ENCODE peak calls at places on chromosomes 7 and 10, in seven cellular contexts. O is right cardiac atrium; F is ovary; B is adipocyte; H is renal cortical epithelial cell; Z is activated T-helper 1 cell treated with anti-CD3 and anti-CD28 coated beads, Interleukin-12 subunit alpha, Interleukin-12 subunit beta, Interleukin-2, Interleukin-4 antibody, amounts not matched to agents 30 ng/mL and 10 ng/mL and 1 ng/mL, durations not matched to agents 14 hours and 24 hours and 36 hours; L is RWPE1. E is an unnamed sample.
A peak's percentile ranks its signal among the peaks of the same experiment; 100 is the strongest.

GRCh38 chr7:148264933-148265557 is 325.5 kb upstream of the C7orf33 start:
- DNase-seq in O (no peak), F (no peak), B (peak; percentile 58), H (peak; percentile 45), Z (no peak), L (peak; percentile 26), E (no peak)

GRCh38 chr10:96501985-96502384 is 11.7 kb downstream of the TLL2 start:
- DNase-seq in O (no peak), F (no peak), B (no peak), H (peak; percentile 88), Z (no peak), L (peak; percentile 87), E (no peak)

GRCh38 chr10:26214004-26214403 is 2.6 kb upstream of the GAD2 start:
- DNase-seq in O (no peak), F (no peak), B (no peak), H (no peak), Z (no peak), L (no peak), E (no peak)

GRCh38 chr7:117375380-117375779 is 51.9 kb downstream of the ASZ1 start:
- DNase-seq in O (no peak), F (no peak), B (peak; percentile 24), H (peak; percentile 8), Z (no peak), L (no peak), E (no peak)

GRCh38 chr7:115805458-115805857 is 225.1 kb downstream of the TFEC start:
- DNase-seq in O (no peak), F (no peak), B (no peak), H (no peak), Z (no peak), L (peak; percentile 4), E (no peak)

GRCh38 chr7:21912305-21912704 is 33.4 kb downstream of the CDCA7L start:
- DNase-seq in O (peak; percentile 55), F (peak; percentile 59), B (peak; percentile 67), H (no peak), Z (no peak), L (no peak), E (no peak)

GRCh38 chr10:133455611-133456031 is 1.9 kb downstream of the SCART1 start:
- DNase-seq in O (no peak), F (no peak), B (no peak), H (no peak), Z (no peak), L (no peak), E (no peak)

GRCh38 chr10:127069436-127069835 is 127.0 kb downstream of the INSYN2A start:
- DNase-seq in O (no peak), F (no peak), B (no peak), H (no peak), Z (no peak), L (no peak), E (no peak)